ENCODE peak calls at places on chromosomes 4 and X, in four cellular contexts. P, M, O and Z are unnamed samples.

GRCh38 chr4:27003602-27004238 is 143.1 kb downstream of the STIM2 start:
- DNase-seq in P (no peak), O (no peak), M (peak), Z (no peak)

GRCh38 chr4:17324431-17324830 is 187.5 kb downstream of the QDPR start:
- DNase-seq in P (no peak), O (peak), M (peak), Z (no peak)

GRCh38 chrX:130995351-130995967 is 62.7 kb upstream of the ARHGAP36 start:
- DNase-seq in P (no peak), O (no peak), M (no peak), Z (no peak)

GRCh38 chr4:188139671-188140070 is 430 bp downstream of the TRIML1 start:
- DNase-seq in O (no peak), P (no peak), M (no peak), Z (no peak)

GRCh38 chrX:64206556-64207162 is 1.2 kb upstream of the AMER1 start:
- DNase-seq in P (no peak), M (peak), O (no peak), Z (no peak)

GRCh38 chrX:24306430-24306829 is 7.4 kb downstream of the SUPT20HL2 start:
- DNase-seq in O (no peak), M (no peak), P (no peak), Z (no peak)

GRCh38 chr4:52010976-52011375 is 9.2 kb downstream of the LRRC66 start:
- DNase-seq in M (no peak), O (no peak), P (no peak), Z (no peak)

GRCh38 chr4:108099838-108100237 is 68.9 kb downstream of the LEF1 start:
- DNase-seq in M (no peak), O (no peak), P (no peak), Z (no peak)

GRCh38 chr4:123785515-123785914 is 388.9 kb downstream of the SPRY1 start:
- DNase-seq in M (peak), O (no peak), P (no peak), Z (no peak)

GRCh38 chr4:98423019-98423418 is 161.8 kb downstream of the RAP1GDS1 start:
- DNase-seq in O (no peak), M (no peak), P (no peak), Z (no peak)

GRCh38 chr4:52619591-52619931 is 39.5 kb downstream of the USP46 start:
- DNase-seq in O (no peak), P (no peak), M (no peak), Z (no peak)

GRCh38 chrX:133419911-133420310 is 4.6 kb upstream of the GPC4 start:
- DNase-seq in P (no peak), O (no peak), M (no peak), Z (no peak)

GRCh38 chr4:158033416-158033863 is 139.4 kb downstream of the GASK1B start:
- DNase-seq in O (no peak), M (peak), P (no peak), Z (no peak)

GRCh38 chrX:51747671-51748070 is 4.4 kb downstream of the GSPT2 start:
- DNase-seq in M (no peak), P (no peak), O (no peak), Z (no peak)

GRCh38 chr4:146709956-146710355 is 71.3 kb downstream of the POU4F2 start:
- DNase-seq in M (no peak), P (no peak), O (no peak), Z (no peak)

GRCh38 chr4:30181512-30181911 is 538.7 kb upstream of the PCDH7 start:
- DNase-seq in M (no peak), O (no peak), P (no peak), Z (no peak)

GRCh38 chrX:8273451-8273894 is 102.4 kb upstream of the VCX2 start:
- DNase-seq in M (no peak), O (no peak), P (no peak), Z (no peak)

GRCh38 chrX:107684956-107685385 is 56.7 kb downstream of the PRPS1 start:
- DNase-seq in O (peak), P (no peak), M (no peak), Z (no peak)

GRCh38 chr4:4524364-4524763 is 17.5 kb downstream of the STX18 start:
- DNase-seq in P (no peak), M (peak), O (no peak), Z (peak)

GRCh38 chr4:76783836-76784235 is 114.1 kb downstream of the SOWAHB start:
- DNase-seq in P (no peak), M (no peak), O (no peak), Z (no peak)

GRCh38 chr4:6032249-6033244 is 14.3 kb upstream of the C4orf50 start:
- DNase-seq in M (no peak), P (no peak), O (no peak), Z (no peak)

GRCh38 chr4:55435136-55435535 is 39.4 kb downstream of the TMEM165 start:
- DNase-seq in O (no peak), P (no peak), M (peak), Z (peak)

GRCh38 chr4:106369456-106370060 is 980 bp upstream of the GIMD1 start:
- DNase-seq in O (peak), M (peak), P (peak), Z (peak)

GRCh38 chrX:12210921-12211320 is 72.6 kb downstream of the FRMPD4 start:
- DNase-seq in O (no peak), P (no peak), M (peak), Z (no peak)

GRCh38 chr4:147714575-147715401 is 17.1 kb upstream of the ARHGAP10 start:
- DNase-seq in M (peak), P (no peak), O (no peak), Z (no peak)

GRCh38 chrX:143082537-143082936 is 56.8 kb downstream of the SPANXN4 start:
- DNase-seq in M (no peak), P (no peak), O (no peak), Z (no peak)

GRCh38 chrX:78119521-78120227 is 15.6 kb downstream of the PGK1 start:
- DNase-seq in P (no peak), O (no peak), M (no peak), Z (no peak)

GRCh38 chr4:101262683-101263082 is 84.6 kb downstream of the PPP3CA start:
- DNase-seq in O (no peak), M (no peak), P (no peak), Z (no peak)

GRCh38 chr4:81605278-81605677 is 133.6 kb upstream of the RASGEF1B start:
- DNase-seq in P (no peak), M (no peak), O (no peak), Z (no peak)

GRCh38 chr4:95761441-95761840 is 78.5 kb upstream of the PDHA2 start:
- DNase-seq in P (no peak), O (no peak), M (peak), Z (no peak)

GRCh38 chrX:153886915-153887314 is 942 bp upstream of the L1CAM start:
- DNase-seq in M (no peak), P (no peak), O (no peak), Z (no peak)

GRCh38 chrX:153885208-153885787 is 675 bp downstream of the L1CAM start:
- DNase-seq in P (no peak), O (peak), M (no peak), Z (no peak)

GRCh38 chrX:153884136-153885076 is 1.6 kb downstream of the L1CAM start:
- DNase-seq in O (no peak), M (no peak), P (no peak), Z (no peak)

GRCh38 chrX:153887385-153887784 is 1.4 kb upstream of the L1CAM start:
- DNase-seq in M (no peak), O (no peak), P (no peak), Z (no peak)

GRCh38 chrX:153885968-153886903 is at the start of gene L1CAM:
- DNase-seq in P (no peak), O (peak), M (no peak), Z (no peak)
- TF ChIP-seq ELK1 in P (no peak), O (no peak), M (no peak), Z (no peak)

GRCh38 chr4:7820031-7820825 is 119.4 kb downstream of the AFAP1 start:
- DNase-seq in P (no peak), M (no peak), O (no peak), Z (no peak)

GRCh38 chr4:7822858-7823257 is 116.8 kb downstream of the AFAP1 start:
- DNase-seq in P (no peak), M (no peak), O (no peak), Z (no peak)

GRCh38 chr4:7823416-7823824 is 116.2 kb downstream of the AFAP1 start:
- DNase-seq in O (no peak), M (no peak), P (no peak), Z (no peak)

GRCh38 chr4:7819446-7819845 is 120.2 kb downstream of the AFAP1 start:
- DNase-seq in M (no peak), O (no peak), P (no peak), Z (no peak)

DNA sequence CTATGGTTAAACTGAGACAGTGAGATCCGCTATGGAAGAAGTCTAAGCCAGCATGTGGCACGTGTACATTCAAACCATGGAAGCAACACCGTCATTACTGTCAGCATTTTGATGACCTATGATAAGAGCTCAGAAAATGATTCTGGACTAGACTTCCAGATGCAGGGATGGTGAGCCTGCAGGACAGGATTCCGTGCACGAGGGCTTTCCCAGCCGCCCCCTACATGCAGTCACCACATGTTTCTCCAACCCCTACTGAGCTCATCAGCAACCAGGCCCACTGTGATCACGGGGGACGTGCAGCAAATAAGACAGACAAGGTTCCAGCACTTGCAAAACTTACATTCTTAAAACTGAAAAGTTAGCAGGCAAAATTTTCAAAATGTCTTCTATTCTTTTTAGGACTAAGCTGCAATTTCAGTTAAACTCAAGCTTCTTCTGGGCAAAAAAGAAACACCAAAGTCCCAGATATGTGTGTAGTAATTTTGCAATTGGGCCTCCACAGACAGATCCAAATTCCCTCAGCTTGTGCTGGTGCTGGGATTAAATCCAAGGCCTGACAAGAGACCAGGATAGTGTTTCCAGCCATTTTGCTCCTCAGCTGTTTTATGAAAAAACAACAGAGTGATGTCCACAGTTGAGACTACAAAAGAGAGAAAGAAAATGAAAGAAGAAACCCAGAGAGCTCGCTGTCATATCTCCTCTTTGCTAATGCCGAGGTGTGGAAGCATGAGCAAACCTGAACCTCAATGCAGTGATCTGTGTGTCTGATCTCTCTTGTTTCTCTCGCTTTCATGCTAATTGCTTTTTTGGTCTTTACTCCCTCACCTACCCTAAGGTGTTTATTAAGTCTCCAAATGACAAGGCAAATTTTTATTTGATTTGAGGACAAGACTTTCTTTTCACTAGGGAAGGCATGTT is 118.2 kb downstream of the AFAP1 start:
- DNase-seq in P (no peak), O (no peak), M (no peak), Z (no peak)
- TF ChIP-seq ELK1 in P (no peak), O (no peak), M (no peak), Z (no peak)

GRCh38 chrX:50211510-50211909 is 6.9 kb downstream of the CCNB3 start:
- DNase-seq in M (peak), O (no peak), P (no peak), Z (no peak)
- TF ChIP-seq ELK1 in M (no peak), O (no peak), P (no peak), Z (no peak)

DNA sequence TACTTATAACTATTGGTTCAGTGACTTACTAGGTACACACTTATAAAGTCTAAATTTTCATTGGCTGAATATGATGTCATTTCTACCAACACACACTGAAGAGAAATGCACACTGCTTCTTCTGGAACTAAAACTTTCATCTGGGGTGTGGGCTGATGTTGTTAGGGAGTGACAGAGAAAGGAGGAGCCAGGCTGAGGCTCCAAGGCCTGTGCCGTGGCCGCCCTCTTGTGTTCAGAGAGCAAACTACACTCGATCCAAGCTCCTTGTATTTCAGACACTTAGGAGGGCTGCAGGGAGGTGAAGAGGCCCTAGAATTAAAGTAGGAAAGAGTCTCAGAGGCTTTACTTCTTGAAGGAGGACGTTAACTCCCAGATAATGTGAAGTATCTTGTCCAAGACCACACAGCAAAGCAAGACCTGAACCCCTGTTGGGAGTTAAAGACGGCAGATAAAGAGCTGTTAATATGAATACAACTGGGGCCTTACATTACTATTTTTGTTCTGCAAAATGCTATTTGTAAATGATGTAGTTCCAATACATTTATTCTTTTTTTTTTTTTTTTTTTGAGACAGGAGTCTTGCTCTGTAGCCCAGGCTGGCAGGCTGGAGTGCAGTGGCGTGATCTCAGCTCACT is 137.5 kb downstream of the AFAP1 start:
- DNase-seq in M (peak), O (peak), P (peak), Z (no peak)
- TF ChIP-seq ELK1 in M (no peak), O (no peak), P (no peak), Z (no peak)

DNA sequence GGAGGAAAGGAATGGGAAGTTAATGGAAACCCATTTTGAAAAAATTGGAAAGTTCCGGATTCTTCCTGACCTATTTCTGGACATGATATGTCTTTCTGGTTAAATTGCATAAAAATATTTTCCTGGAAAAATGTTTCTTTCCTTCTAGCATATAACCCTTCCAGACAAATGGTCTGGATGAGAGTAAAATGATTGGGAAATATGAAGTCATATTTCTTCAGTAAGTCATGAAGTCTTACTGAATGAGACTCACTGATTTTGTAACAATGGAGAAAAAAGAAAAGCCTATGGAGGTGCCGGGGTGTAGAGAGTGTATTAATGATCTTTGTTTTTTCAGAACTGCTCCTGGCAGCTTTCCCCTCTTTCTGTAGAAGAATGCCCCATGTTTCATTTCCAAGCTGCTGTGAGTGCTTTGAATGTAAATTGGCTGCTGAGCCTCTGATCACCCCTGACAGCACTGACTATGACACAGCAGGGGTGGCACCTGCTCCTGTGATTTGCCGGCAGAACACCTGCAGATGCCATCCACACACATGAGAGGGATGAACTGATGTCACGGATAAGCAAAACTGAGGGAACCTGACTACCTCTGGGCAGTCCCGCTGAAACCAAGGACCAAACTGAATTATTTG is 19.7 kb upstream of the ZNF41 start:
- DNase-seq in O (no peak), P (no peak), M (peak), Z (no peak)
- TF ChIP-seq ELK1 in O (no peak), P (no peak), M (no peak), Z (no peak)

GRCh38 chr4:970854-971520 is 2.4 kb downstream of the DGKQ start:
- DNase-seq in M (no peak), O (no peak), P (no peak), Z (no peak)
- TF ChIP-seq ELK1 in M (no peak), O (no peak), P (no peak), Z (no peak)

DNA sequence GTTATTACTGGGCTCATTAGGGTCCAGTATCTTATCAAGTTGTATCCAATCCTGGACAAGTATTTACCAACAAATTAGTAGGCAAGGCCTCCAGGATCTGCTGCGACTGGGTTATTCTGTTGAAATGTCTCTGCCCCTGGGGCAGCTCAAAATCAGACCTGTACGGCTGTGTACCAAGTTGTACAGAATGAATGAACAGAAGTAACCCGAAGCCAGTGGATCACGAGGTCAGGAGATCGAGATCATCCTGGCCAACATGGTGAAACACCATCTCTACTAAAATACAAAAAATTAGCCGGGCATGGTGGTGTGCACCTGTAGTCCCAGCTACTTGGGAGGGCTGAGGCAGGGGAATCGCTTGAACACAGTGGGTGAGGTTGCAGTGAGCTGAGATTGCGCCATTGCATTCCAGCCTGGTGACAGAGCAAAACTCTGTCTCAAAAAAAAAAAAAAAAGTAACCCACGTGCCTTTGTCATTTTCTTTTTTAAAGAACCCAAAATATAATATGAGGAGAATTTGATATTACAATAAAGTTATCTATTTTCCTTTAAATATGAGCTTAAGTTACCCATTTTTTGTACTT is 127.3 kb downstream of the CBR4 start:
- DNase-seq in P (no peak), O (no peak), M (peak), Z (no peak)
- TF ChIP-seq ELK1 in P (no peak), O (no peak), M (no peak), Z (no peak)

DNA sequence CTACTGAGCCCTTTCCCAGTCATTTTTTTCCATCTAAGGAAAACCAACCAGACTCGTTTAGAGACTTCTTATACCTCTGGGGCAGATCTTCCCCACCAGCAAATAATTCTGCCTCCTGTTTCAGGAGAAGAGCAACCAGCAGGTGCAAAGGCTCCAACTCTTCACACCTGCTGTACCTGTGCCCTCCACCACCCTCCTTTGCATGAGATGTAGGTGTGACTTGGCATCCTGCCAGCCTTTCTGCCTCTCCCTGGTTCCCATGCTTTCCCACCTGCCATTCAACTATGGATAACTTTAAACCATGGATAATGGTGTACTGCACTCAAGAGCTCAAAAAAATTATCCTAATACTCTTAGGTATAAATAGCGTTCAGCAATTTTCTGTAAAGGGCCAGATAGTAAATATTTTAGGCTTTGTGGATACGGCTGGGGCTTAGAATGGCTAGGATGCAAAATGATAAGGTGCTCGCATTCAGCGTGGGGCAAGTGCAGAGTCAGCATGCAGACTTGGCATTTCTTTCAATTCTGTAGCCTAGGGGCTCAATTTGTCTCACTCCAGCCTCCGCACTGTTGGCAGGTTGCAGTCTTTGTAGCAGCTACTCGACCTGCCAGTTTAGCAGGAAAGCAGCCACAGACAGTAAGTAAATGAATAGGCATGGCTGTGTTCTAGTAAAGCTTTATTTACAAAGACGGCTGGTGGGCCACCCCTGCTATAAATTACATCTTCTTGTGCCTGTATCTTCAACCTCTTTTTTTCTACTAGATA is 79.8 kb downstream of the HCCS start:
- DNase-seq in M (no peak), P (no peak), O (no peak), Z (no peak)
- TF ChIP-seq ELK1 in M (no peak), P (no peak), O (no peak), Z (no peak)